ENCODE peak calls at places on chromosomes 3 and 15, in five cellular contexts. J is hypothalamus, C is lower lobe of right lung, Q is NCI-H1048, L is foreskin keratinocyte. N is an unnamed sample.

GRCh38 chr15:78129098-78130011 is 1.9 kb downstream of the CIB2 start:
- DNase-seq in J (no peak), C (no peak), Q (no peak), L (no peak), N (no peak)

GRCh38 chr15:55958349-55958748 is 35.1 kb downstream of the NEDD4 start:
- DNase-seq in J (no peak), C (no peak), Q (no peak), L (no peak), N (no peak)

GRCh38 chr15:39914977-39915376 is 5.1 kb downstream of the GPR176 start:
- DNase-seq in J (no peak), C (no peak), Q (no peak), L (no peak), N (no peak)

GRCh38 chr3:107525954-107526305 is 3.2 kb downstream of the BBX start:
- DNase-seq in J (no peak), C (no peak), Q (no peak), L (no peak), N (no peak)

GRCh38 chr15:35166730-35167359 is 81.8 kb upstream of the NANOGP8 start:
- DNase-seq in J (no peak), C (no peak), Q (no peak), L (no peak), N (no peak)

GRCh38 chr3:124201786-124202185 is 209.9 kb upstream of the ROPN1 start:
- DNase-seq in J (no peak), C (peak; percentile 46), Q (no peak), L (no peak), N (no peak)

GRCh38 chr3:154060606-154061380 is 60.4 kb upstream of the ARHGEF26 start:
- DNase-seq in J (no peak), C (no peak), Q (no peak), L (peak; percentile 85), N (no peak)

GRCh38 chr3:39260957-39261356 is 18.9 kb downstream of the CX3CR1 start:
- DNase-seq in J (no peak), C (peak; percentile 90), Q (no peak), L (peak; percentile 87), N (peak; percentile 68)

GRCh38 chr3:39124876-39125836 is 17.7 kb downstream of the TTC21A start:
- DNase-seq in J (no peak), C (peak; percentile 49), Q (no peak), L (peak; percentile 24), N (no peak)

GRCh38 chr3:40920041-40920440 is 279.3 kb upstream of the CTNNB1 start:
- DNase-seq in J (no peak), C (no peak), Q (no peak), L (peak; percentile 74), N (no peak)